ENCODE peak calls at places on chromosomes 11 and 22, in eight cellular contexts. M is HT-29, D is uterus, W is AG10803, V is lower leg skin, S is DMS 273 treated with DMSO at 0.1 percent for 48 hours, C is bronchial epithelial cell, J is neural crest cell. E is an unnamed sample.

GRCh38 chr11:12942157-12942556 is 67.0 kb upstream of the RASSF10 start:
- DNase-seq in M (no peak), D (no peak), W (no peak), V (no peak), S (no peak), C (no peak), J (no peak), E (no peak)

GRCh38 chr11:127042445-127042844 is 41.9 kb upstream of the KIRREL3 start:
- DNase-seq in M (no peak), D (no peak), W (peak), V (no peak), S (no peak), C (no peak), J (no peak), E (peak)

GRCh38 chr11:27514076-27514475 is 7.5 kb upstream of the LIN7C start:
- DNase-seq in M (no peak), D (no peak), W (no peak), V (peak), S (no peak), C (no peak), J (no peak), E (no peak)

GRCh38 chr11:10451399-10452116 is 3.5 kb upstream of the AMPD3 start:
- DNase-seq in M (no peak), D (no peak), W (no peak), V (no peak), S (peak), C (no peak), J (no peak), E (no peak)

GRCh38 chr11:121899534-121899933 is 216.5 kb downstream of the BLID start:
- DNase-seq in M (no peak), D (no peak), W (no peak), V (no peak), S (no peak), C (no peak), J (no peak), E (no peak)

GRCh38 chr11:87281496-87281895 is 243.8 kb downstream of the TMEM135 start:
- DNase-seq in M (peak), D (no peak), W (peak), V (no peak), S (no peak), C (peak), J (no peak), E (no peak)

GRCh38 chr22:45125198-45125597 is 38.5 kb upstream of the NUP50 start:
- DNase-seq in M (no peak), D (no peak), W (peak), V (no peak), S (no peak), C (no peak), J (no peak), E (peak)

GRCh38 chr11:15468471-15468870 is 353.7 kb downstream of the INSC start:
- DNase-seq in M (no peak), D (no peak), W (no peak), V (no peak), S (no peak), C (no peak), J (no peak), E (peak)

GRCh38 chr11:7167976-7168740 is 79.4 kb downstream of the RBMXL2 start:
- DNase-seq in M (no peak), D (no peak), W (no peak), V (no peak), S (no peak), C (no peak), J (no peak), E (no peak)

GRCh38 chr22:22815397-22816170 is 72.0 kb upstream of the IGLL5 start:
- DNase-seq in M (no peak), D (no peak), W (no peak), V (no peak), S (no peak), C (no peak), J (no peak), E (no peak)

GRCh38 chr22:45064313-45065268 is 54.8 kb upstream of the PHF21B start:
- DNase-seq in M (no peak), D (no peak), W (peak), V (no peak), S (no peak), C (peak), J (no peak), E (peak)

GRCh38 chr11:116062526-116063171 is 558.4 kb upstream of the CADM1 start:
- DNase-seq in M (peak), D (no peak), W (no peak), V (no peak), S (no peak), C (no peak), J (no peak), E (no peak)

GRCh38 chr11:40606800-40607199 is 852.7 kb downstream of the LRRC4C start:
- DNase-seq in M (no peak), D (no peak), W (no peak), V (no peak), S (no peak), C (no peak), J (no peak), E (no peak)

GRCh38 chr22:42820075-42820763 is 36.9 kb downstream of the ARFGAP3 start:
- DNase-seq in M (peak), D (no peak), W (peak), V (no peak), S (no peak), C (peak), J (no peak), E (peak)

GRCh38 chr11:81658722-81659121 is 1074.9 kb downstream of the FAM181B start:
- DNase-seq in M (peak), D (no peak), W (peak), V (no peak), S (no peak), C (peak), J (no peak), E (peak)

GRCh38 chr11:19673924-19674390 is 38.7 kb upstream of the NAV2 start:
- DNase-seq in M (no peak), D (peak), W (peak), V (peak), S (no peak), C (no peak), J (no peak), E (peak)

GRCh38 chr22:47206819-47207218 is 444.4 kb downstream of the TBC1D22A start:
- DNase-seq in M (no peak), D (no peak), W (no peak), V (no peak), S (no peak), C (no peak), J (no peak), E (no peak)

GRCh38 chr11:47590026-47590861 is 3.8 kb downstream of the FAM180B start:
- DNase-seq in M (no peak), D (peak), W (no peak), V (no peak), S (no peak), C (no peak), J (no peak), E (no peak)

GRCh38 chr11:120231963-120232362 is 8.0 kb upstream of the POU2F3 start:
- DNase-seq in M (no peak), D (no peak), W (no peak), V (no peak), S (no peak), C (peak), J (no peak), E (no peak)

GRCh38 chr11:33044281-33044680 is 4.9 kb downstream of the TCP11L1 start:
- DNase-seq in M (no peak), D (no peak), W (no peak), V (peak), S (no peak), C (peak), J (no peak), E (peak)

GRCh38 chr22:23235425-23235824 is 55.1 kb downstream of the BCR start:
- DNase-seq in M (no peak), D (no peak), W (no peak), V (no peak), S (no peak), C (no peak), J (no peak), E (no peak)